ENCODE peak calls at places on chromosomes 2 and 18, in eight cellular contexts. D is PC-3, R is HCT116, J is Peyer's patch, C is neuronal stem cell, W is mammary epithelial cell, Q is IMR-90, T is right atrium auricular region. L is an unnamed sample.

GRCh38 chr2:74834806-74835755 is 1.2 kb downstream of the HK2 start:
- DNase-seq in D (peak; percentile 66), R (no peak), J (peak; percentile 63), C (peak; percentile 80), W (peak; percentile 66), Q (peak; percentile 38), T (peak; percentile 61), L (peak; percentile 79)

GRCh38 chr2:239236808-239237205 is 164.0 kb downstream of the HDAC4 start:
- DNase-seq in D (no peak), R (no peak), J (no peak), C (no peak), W (no peak), Q (no peak), T (no peak), L (no peak)

GRCh38 chr2:235766206-235766794 is 272.5 kb downstream of the AGAP1 start:
- DNase-seq in D (peak; percentile 92), R (peak; percentile 62), J (no peak), C (peak; percentile 79), W (peak; percentile 60), Q (peak; percentile 74), T (peak; percentile 79), L (no peak)

GRCh38 chr2:29010946-29011649 is 30.0 kb downstream of the TOGARAM2 start:
- DNase-seq in D (no peak), R (no peak), J (peak; percentile 62), C (no peak), W (no peak), Q (peak; percentile 69), T (no peak), L (peak; percentile 71)

GRCh38 chr18:54740146-54740844 is 88.0 kb upstream of the RAB27B start:
- DNase-seq in D (peak; percentile 62), R (no peak), J (no peak), C (no peak), W (peak; percentile 68), Q (peak; percentile 82), T (no peak), L (no peak)

GRCh38 chr2:217935901-217936684 is 66.7 kb downstream of the TNS1 start:
- DNase-seq in D (no peak), R (no peak), J (no peak), C (no peak), W (no peak), Q (peak; percentile 52), T (no peak), L (peak; percentile 39)

GRCh38 chr2:225995788-225996476 is 596.4 kb downstream of the NYAP2 start:
- DNase-seq in D (no peak), R (no peak), J (no peak), C (no peak), W (peak; percentile 32), Q (peak; percentile 76), T (no peak), L (no peak)

GRCh38 chr2:120605231-120605935 is 130.3 kb upstream of the GLI2 start:
- DNase-seq in D (no peak), R (no peak), J (no peak), C (no peak), W (no peak), Q (peak; percentile 31), T (no peak), L (peak; percentile 34)

GRCh38 chr2:227684258-227684657 is 17.7 kb downstream of the SCYGR5 start:
- DNase-seq in D (no peak), R (no peak), J (no peak), C (no peak), W (no peak), Q (no peak), T (no peak), L (no peak)

GRCh38 chr2:230793573-230794359 is 71.0 kb upstream of the ITM2C start:
- DNase-seq in D (peak; percentile 96), R (peak; percentile 95), J (peak; percentile 62), C (no peak), W (peak; percentile 97), Q (peak; percentile 100), T (peak; percentile 85), L (peak; percentile 74)

GRCh38 chr2:74725287-74725686 is 71.2 kb downstream of the SEMA4F start:
- DNase-seq in D (peak; percentile 50), R (no peak), J (no peak), C (no peak), W (peak; percentile 48), Q (no peak), T (no peak), L (no peak)

GRCh38 chr18:3094355-3094684 is 81.4 kb upstream of the LPIN2 start:
- DNase-seq in D (no peak), R (no peak), J (no peak), C (no peak), W (no peak), Q (no peak), T (no peak), L (no peak)

GRCh38 chr2:233404227-233404626 is 49.9 kb downstream of the DGKD start:
- DNase-seq in D (peak; percentile 77), R (peak; percentile 32), J (peak; percentile 58), C (no peak), W (peak; percentile 46), Q (peak; percentile 48), T (no peak), L (no peak)

GRCh38 chr2:153214349-153214748 is 264.2 kb downstream of the RPRM start:
- DNase-seq in D (no peak), R (no peak), J (no peak), C (no peak), W (no peak), Q (no peak), T (no peak), L (no peak)

DNA sequence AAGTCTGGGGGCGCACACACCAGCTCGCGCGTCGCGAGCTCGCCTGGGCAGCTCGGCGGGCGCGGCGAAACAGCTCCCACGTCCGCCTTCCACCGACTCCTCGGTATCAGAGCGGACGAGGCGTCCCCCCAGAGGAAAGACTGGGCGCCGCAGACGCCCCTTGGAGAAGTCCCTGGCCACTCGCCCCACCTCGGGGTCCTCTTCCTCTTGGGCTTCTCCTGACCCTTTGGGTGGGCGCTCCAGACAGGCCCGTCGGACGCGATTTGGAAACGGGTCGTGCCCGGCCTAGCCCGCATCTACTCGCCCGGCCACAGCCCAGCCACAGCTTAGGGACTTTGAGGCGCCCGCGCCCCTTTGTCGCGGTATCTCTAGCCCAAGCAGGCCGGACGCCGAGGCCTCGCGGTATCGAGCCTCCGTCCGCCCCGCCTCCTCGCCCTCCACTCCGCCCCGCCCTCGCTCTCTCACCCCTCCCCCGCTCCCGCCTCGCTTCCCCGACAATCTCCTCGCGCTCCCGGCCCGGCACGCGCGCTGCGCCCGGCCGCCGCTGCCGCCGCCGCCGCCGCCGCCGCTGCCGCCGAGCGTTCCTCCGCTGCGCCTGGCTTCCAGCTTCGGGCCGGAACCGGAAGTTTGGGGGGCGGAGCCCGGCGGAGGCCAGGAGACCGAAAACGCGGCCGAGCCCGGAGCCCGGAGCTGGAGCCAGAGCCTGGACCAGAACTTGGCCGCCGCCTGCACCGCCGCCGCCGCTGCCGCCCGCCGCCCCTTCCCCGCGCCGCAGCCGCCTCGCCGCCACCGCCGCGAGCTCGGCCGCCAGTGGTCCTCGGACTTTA is 752 bp upstream of the ACVR2A start:
- DNase-seq in D (peak; percentile 92), R (peak; percentile 54), J (peak; percentile 76), C (peak; percentile 85), W (peak; percentile 87), Q (peak; percentile 85), T (peak; percentile 86), L (peak; percentile 97)
- H3K27ac ChIP-seq in D (peak overlapping the region; percentile 80), R (peak overlapping the region; percentile 84), J (peak overlapping the region; percentile 90), C (peak overlapping the region; percentile 97), W (peak overlapping the region; percentile 86), Q (peak overlapping the region; percentile 93), T (peak overlapping the region; percentile 96), L (peak overlapping the region; percentile 100)

GRCh38 chr2:237700583-237701032 is 73.2 kb downstream of the LRRFIP1 start:
- DNase-seq in D (no peak), R (no peak), J (no peak), C (no peak), W (no peak), Q (peak; percentile 91), T (peak; percentile 79), L (peak; percentile 89)

GRCh38 chr2:237701859-237702370 is 74.5 kb downstream of the LRRFIP1 start:
- DNase-seq in D (no peak), R (no peak), J (no peak), C (no peak), W (no peak), Q (no peak), T (no peak), L (no peak)

GRCh38 chr2:237699870-237700582 is 72.6 kb downstream of the LRRFIP1 start:
- DNase-seq in D (no peak), R (no peak), J (no peak), C (no peak), W (no peak), Q (no peak), T (no peak), L (no peak)

GRCh38 chr2:237702439-237703397 is 75.3 kb downstream of the LRRFIP1 start:
- DNase-seq in D (no peak), R (no peak), J (peak; percentile 63), C (no peak), W (peak; percentile 46), Q (peak; percentile 75), T (no peak), L (peak; percentile 57)

GRCh38 chr2:237701033-237701858 is 73.9 kb downstream of the LRRFIP1 start:
- DNase-seq in D (no peak), R (no peak), J (no peak), C (no peak), W (no peak), Q (no peak), T (no peak), L (no peak)
- H3K4me1 ChIP-seq in D (peaks cover 29% of the 10 kb centered on the region), R (peaks cover 15% of the 10 kb centered on the region), J (peaks cover 32% of the 10 kb centered on the region), C (peaks cover 42% of the 10 kb centered on the region), W (peaks cover 69% of the 10 kb centered on the region), Q (peaks cover 65% of the 10 kb centered on the region), T (peaks cover 97% of the 10 kb centered on the region), L (peaks cover 47% of the 10 kb centered on the region)

GRCh38 chr2:102256874-102257462 is 54.4 kb upstream of the IL1RL1 start:
- DNase-seq in D (no peak), R (no peak), J (no peak), C (no peak), W (no peak), Q (no peak), T (no peak), L (no peak)
- H3K4me3 ChIP-seq in D (no peak overlapping the region), R (no peak overlapping the region), J (no peak overlapping the region), C (no peak overlapping the region), W (no peak overlapping the region), Q (no peak overlapping the region), T (no peak overlapping the region), L (no peak overlapping the region)

GRCh38 chr2:159903404-159904126 is 105.6 kb upstream of the CD302 start:
- DNase-seq in D (no peak), R (no peak), J (peak; percentile 62), C (no peak), W (no peak), Q (no peak), T (no peak), L (peak; percentile 59)
- H3K27ac ChIP-seq in D (no peak overlapping the region), R (no peak overlapping the region), J (peak overlapping the region; percentile 83), C (no peak overlapping the region), W (no peak overlapping the region), Q (no peak overlapping the region), T (no peak overlapping the region), L (peak overlapping the region; percentile 45)

DNA sequence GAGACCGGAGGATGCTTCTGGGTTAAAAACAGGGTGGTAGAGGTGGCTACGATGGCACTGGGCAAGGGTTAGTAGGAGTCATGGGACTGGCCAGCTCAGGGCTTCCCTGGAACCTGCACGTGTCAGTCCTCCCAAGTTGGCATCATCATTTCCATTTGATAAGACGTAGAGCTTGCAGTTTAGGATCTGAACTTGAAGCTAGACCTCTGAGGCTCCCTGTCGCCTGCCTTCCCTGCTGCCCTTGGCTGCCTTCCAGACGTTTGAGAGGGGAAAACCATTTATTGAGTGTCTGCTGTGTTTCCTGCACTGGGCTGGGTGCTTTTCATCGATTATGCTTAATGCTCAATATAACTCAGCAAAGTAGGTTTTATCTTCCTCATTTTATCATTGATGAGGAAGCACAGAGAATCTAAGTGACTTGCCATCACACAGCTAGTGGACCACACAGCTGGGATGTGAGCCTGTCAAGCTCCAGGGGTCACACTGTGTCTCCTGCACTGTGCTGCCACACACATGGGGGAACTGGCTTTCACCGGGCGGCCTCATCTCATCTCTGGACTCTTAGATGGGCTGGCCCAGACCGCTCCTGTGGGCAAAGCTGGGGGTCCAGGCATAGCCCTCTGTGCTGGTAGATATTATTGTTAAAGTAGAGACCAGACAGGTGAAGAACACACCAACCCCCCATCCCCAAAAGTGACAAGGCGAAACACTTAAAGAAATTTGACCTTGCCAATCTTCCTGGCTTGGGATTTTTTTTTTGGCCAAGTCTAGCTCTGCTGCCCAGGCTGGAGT is 7.8 kb downstream of the NT5DC4 start:
- DNase-seq in D (no peak), R (no peak), J (no peak), C (no peak), W (no peak), Q (no peak), T (no peak), L (no peak)
- H3K4me1 ChIP-seq in D (peaks cover 16% of the 10 kb centered on the region), R (peaks cover 13% of the 10 kb centered on the region), J (no peaks in the 10 kb centered on the region), C (no peaks in the 10 kb centered on the region), W (peaks cover 26% of the 10 kb centered on the region), Q (peaks cover 1% of the 10 kb centered on the region), T (peaks cover 3% of the 10 kb centered on the region), L (no peaks in the 10 kb centered on the region)

L was measured in right cardiac atrium.